ENCODE peak calls at places on chromosomes 13 and 19, in eight cellular contexts. C is tibial artery, E is GM23248, S is IMR-90, A is upper lobe of right lung, D is esophagus squamous epithelium, V is aorta, L is H1. Y is an unnamed sample.
A peak's percentile ranks its signal among the peaks of the same experiment; 100 is the strongest.

GRCh38 chr13:41458187-41458938 is 1.0 kb downstream of the RGCC start:
- DNase-seq in V (peak; percentile 84), S (peak; percentile 46), A (peak; percentile 77), C (no peak), E (peak; percentile 75), L (no peak), D (peak; percentile 12), Y (peak; percentile 61)

GRCh38 chr13:97142452-97142851 is 79.7 kb upstream of the MBNL2 start:
- DNase-seq in D (no peak), A (no peak), V (no peak), S (no peak), E (peak; percentile 63), C (no peak), L (no peak), Y (peak; percentile 55)

GRCh38 chr13:91409661-91410060 is 11.2 kb downstream of the GPC5 start:
- DNase-seq in E (no peak), C (no peak), A (no peak), S (no peak), L (no peak), V (no peak), D (no peak), Y (no peak)

GRCh38 chr19:7224205-7224833 is 69.9 kb downstream of the INSR start:
- DNase-seq in L (no peak), S (peak; percentile 30), V (no peak), D (no peak), E (peak; percentile 61), A (no peak), C (peak; percentile 77), Y (no peak)

GRCh38 chr13:21330126-21330861 is 128.8 kb downstream of the ZDHHC20 start:
- DNase-seq in V (no peak), L (no peak), E (no peak), A (no peak), C (no peak), D (no peak), S (peak; percentile 57), Y (no peak)

GRCh38 chr13:72920097-72920496 is 138.2 kb downstream of the PIBF1 start:
- DNase-seq in E (peak; percentile 42), S (peak; percentile 11), L (no peak), C (no peak), A (no peak), D (no peak), V (no peak), Y (no peak)

GRCh38 chr19:8262431-8262830 is 45.7 kb downstream of the CD320 start:
- DNase-seq in E (no peak), L (no peak), V (peak; percentile 59), C (peak; percentile 39), S (no peak), D (no peak), A (peak; percentile 37), Y (no peak)

GRCh38 chr13:94351292-94352000 is 128.0 kb downstream of the DCT start:
- DNase-seq in L (no peak), E (peak; percentile 86), V (no peak), D (no peak), S (peak; percentile 92), C (no peak), A (no peak), Y (no peak)

GRCh38 chr19:58548859-58549663 is 5.2 kb downstream of the TRIM28 start:
- DNase-seq in D (no peak), S (no peak), E (no peak), A (no peak), C (no peak), V (no peak), L (no peak), Y (no peak)

GRCh38 chr13:36310417-36311108 is 12.9 kb upstream of the CCDC169 start:
- DNase-seq in C (no peak), D (no peak), A (no peak), S (peak; percentile 38), L (no peak), E (no peak), V (no peak), Y (no peak)

DNA sequence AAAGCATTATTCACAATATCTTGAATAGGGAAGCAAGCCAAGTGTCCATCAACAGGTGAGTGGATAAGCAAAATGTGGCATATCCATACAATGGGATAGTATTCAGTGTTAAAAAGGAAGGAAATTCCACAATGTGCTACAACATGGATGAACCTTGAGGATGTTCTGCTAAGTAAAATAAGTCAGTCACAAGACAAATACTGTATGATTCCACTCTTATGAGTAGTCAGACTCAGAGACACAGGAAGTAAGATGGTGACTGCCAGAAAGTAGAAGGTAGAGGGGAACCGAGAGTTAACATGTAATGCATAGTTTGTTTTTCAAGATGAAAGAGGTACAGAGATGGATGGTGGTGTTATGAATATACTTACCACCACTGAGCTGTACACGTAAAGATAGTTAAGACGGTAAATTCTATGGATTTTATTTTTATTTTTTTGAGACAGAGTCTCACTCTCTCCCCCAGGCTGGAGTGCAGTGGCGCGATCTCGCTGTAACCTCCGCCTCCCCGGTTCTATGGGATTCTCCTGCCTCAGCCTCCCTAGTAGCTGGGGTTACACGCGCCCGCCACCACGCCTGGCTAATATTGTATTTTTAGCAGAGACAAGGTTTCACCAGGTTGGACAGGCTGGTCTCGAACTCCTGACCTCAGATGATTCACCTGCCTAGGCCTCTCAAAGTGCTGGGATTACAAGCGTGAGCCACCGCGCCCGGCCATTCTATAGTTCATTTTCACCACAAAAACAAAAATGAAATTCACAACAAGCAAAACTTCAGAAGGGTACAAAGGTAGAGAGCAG is 1.0 kb upstream of the CHAMP1 start:
- DNase-seq in D (no peak), S (peak; percentile 51), L (no peak), E (peak; percentile 41), A (no peak), C (no peak), V (no peak), Y (no peak)
- H3K4me1 ChIP-seq in D (peaks cover 32% of the 10 kb centered on the region), S (peaks cover 13% of the 10 kb centered on the region), L (peaks cover 3% of the 10 kb centered on the region), E (peaks cover 37% of the 10 kb centered on the region), A (peaks cover 21% of the 10 kb centered on the region), C (peaks cover 40% of the 10 kb centered on the region), V (no peaks in the 10 kb centered on the region), Y (peaks cover 61% of the 10 kb centered on the region)

GRCh38 chr19:16830679-16831078 is 1.5 kb downstream of the SIN3B start:
- DNase-seq in S (peak; percentile 40), A (no peak), V (no peak), L (no peak), E (peak; percentile 35), D (no peak), C (no peak), Y (no peak)
- H3K4me1 ChIP-seq in S (peaks cover 7% of the 10 kb centered on the region), A (peaks cover 12% of the 10 kb centered on the region), V (no peaks in the 10 kb centered on the region), L (peaks cover 6% of the 10 kb centered on the region), E (peaks cover 8% of the 10 kb centered on the region), D (peaks cover 14% of the 10 kb centered on the region), C (peaks cover 18% of the 10 kb centered on the region), Y (peaks cover 17% of the 10 kb centered on the region)

GRCh38 chr13:102688306-102688973 is 6.4 kb downstream of the METTL21C start:
- DNase-seq in V (no peak), L (no peak), D (no peak), A (no peak), C (no peak), S (no peak), E (no peak), Y (no peak)
- H3K4me1 ChIP-seq in V (no peaks in the 10 kb centered on the region), L (peaks cover 10% of the 10 kb centered on the region), D (no peaks in the 10 kb centered on the region), A (no peaks in the 10 kb centered on the region), C (no peaks in the 10 kb centered on the region), S (no peaks in the 10 kb centered on the region), E (peaks cover 2% of the 10 kb centered on the region), Y (no peaks in the 10 kb centered on the region)

GRCh38 chr19:40283414-40284250 is 1.5 kb downstream of the AKT2 start:
- DNase-seq in V (peak; percentile 68), D (no peak), L (no peak), A (no peak), E (peak; percentile 29), S (peak; percentile 19), C (no peak), Y (no peak)

GRCh38 chr19:40280608-40281221 is 4.4 kb downstream of the AKT2 start:
- DNase-seq in E (no peak), D (no peak), C (no peak), L (no peak), V (peak; percentile 63), S (no peak), A (no peak), Y (peak; percentile 75)

GRCh38 chr19:40281381-40282208 is 3.5 kb downstream of the AKT2 start:
- DNase-seq in D (no peak), V (peak; percentile 51), E (peak; percentile 46), A (no peak), S (no peak), C (no peak), L (no peak), Y (no peak)

GRCh38 chr19:40282920-40283319 is 2.2 kb downstream of the AKT2 start:
- DNase-seq in C (no peak), L (no peak), S (peak; percentile 22), D (no peak), E (peak; percentile 61), V (peak; percentile 9), A (no peak), Y (no peak)

GRCh38 chr19:40282209-40282580 is 3.0 kb downstream of the AKT2 start:
- DNase-seq in E (no peak), V (peak; percentile 28), L (no peak), D (no peak), A (no peak), C (no peak), S (no peak), Y (no peak)
- H3K4me1 ChIP-seq in E (peaks cover 57% of the 10 kb centered on the region), V (no peaks in the 10 kb centered on the region), L (peaks cover 20% of the 10 kb centered on the region), D (peaks cover 70% of the 10 kb centered on the region), A (peaks cover 57% of the 10 kb centered on the region), C (peaks cover 76% of the 10 kb centered on the region), S (peaks cover 33% of the 10 kb centered on the region), Y (peaks cover 83% of the 10 kb centered on the region)

GRCh38 chr19:14113762-14114414 is 3.7 kb downstream of the PRKACA start:
- DNase-seq in S (no peak), E (no peak), C (no peak), A (peak; percentile 76), V (no peak), L (no peak), D (no peak), Y (peak; percentile 94)
- H3K4me1 ChIP-seq in S (peaks cover 20% of the 10 kb centered on the region), E (peaks cover 33% of the 10 kb centered on the region), C (peaks cover 84% of the 10 kb centered on the region), A (peaks cover 44% of the 10 kb centered on the region), V (no peaks in the 10 kb centered on the region), L (peaks cover 34% of the 10 kb centered on the region), D (peaks cover 42% of the 10 kb centered on the region), Y (peaks cover 38% of the 10 kb centered on the region)

GRCh38 chr13:28478127-28478526 is 16.8 kb downstream of the FLT1 start:
- DNase-seq in S (peak; percentile 84), L (no peak), V (no peak), D (no peak), C (no peak), A (no peak), E (peak; percentile 74), Y (no peak)
- H3K4me1 ChIP-seq in S (peaks cover 14% of the 10 kb centered on the region), L (peaks cover 8% of the 10 kb centered on the region), V (no peaks in the 10 kb centered on the region), D (peaks cover 7% of the 10 kb centered on the region), C (peaks cover 18% of the 10 kb centered on the region), A (peaks cover 7% of the 10 kb centered on the region), E (peaks cover 55% of the 10 kb centered on the region), Y (no peaks in the 10 kb centered on the region)

GRCh38 chr19:10011974-10012373 is 1.3 kb upstream of the RDH8 start:
- DNase-seq in A (no peak), L (no peak), S (no peak), E (no peak), D (no peak), C (no peak), V (no peak), Y (no peak)
- H3K4me1 ChIP-seq in A (no peaks in the 10 kb centered on the region), L (peaks cover 12% of the 10 kb centered on the region), S (peaks cover 13% of the 10 kb centered on the region), E (peaks cover 19% of the 10 kb centered on the region), D (peaks cover 41% of the 10 kb centered on the region), C (peaks cover 40% of the 10 kb centered on the region), V (no peaks in the 10 kb centered on the region), Y (peaks cover 4% of the 10 kb centered on the region)